ENCODE peak calls at places on chromosomes 6 and 20, in four cellular contexts. D is stomach, U is HepG2, O is Peyer's patch. N is an unnamed sample.

GRCh38 chr6:71035871-71036270 is 79.0 kb upstream of the B3GAT2 start:
- DNase-seq in D (no peak), U (no peak), O (no peak), N (no peak)

GRCh38 chr6:158068893-158069799 is 87.5 kb downstream of the SYNJ2 start:
- DNase-seq in D (peak; percentile 80), U (no peak), O (peak; percentile 84), N (no peak)

GRCh38 chr6:111423055-111423633 is 59.9 kb downstream of the REV3L start:
- DNase-seq in D (no peak), U (no peak), O (no peak), N (no peak)

GRCh38 chr20:46520976-46521579 is 7.7 kb upstream of the ZNF334 start:
- DNase-seq in D (peak; percentile 67), U (peak; percentile 80), O (peak; percentile 65), N (no peak)

GRCh38 chr6:81531869-81532561 is 220.5 kb downstream of the TENT5A start:
- DNase-seq in D (no peak), U (no peak), O (no peak), N (no peak)

GRCh38 chr6:92507552-92507951 is 911.8 kb downstream of the EPHA7 start:
- DNase-seq in D (no peak), U (no peak), O (no peak), N (no peak)

GRCh38 chr6:17831135-17831534 is 124.4 kb upstream of the NUP153 start:
- DNase-seq in D (no peak), U (no peak), O (no peak), N (no peak)

GRCh38 chr6:40295251-40295949 is 291.8 kb downstream of the LRFN2 start:
- DNase-seq in D (no peak), U (no peak), O (no peak), N (no peak)

GRCh38 chr6:111211411-111212030 is 124.2 kb downstream of the SLC16A10 start:
- DNase-seq in D (peak; percentile 30), U (no peak), O (no peak), N (no peak)

GRCh38 chr20:49851234-49851755 is 38.7 kb downstream of the SLC9A8 start:
- DNase-seq in D (no peak), U (no peak), O (no peak), N (no peak)

GRCh38 chr6:166277021-166277420 is 31.2 kb downstream of the PRR18 start:
- DNase-seq in D (no peak), U (no peak), O (no peak), N (no peak)

GRCh38 chr6:30761791-30762429 is 17.6 kb upstream of the IER3 start:
- DNase-seq in D (no peak), U (no peak), O (no peak), N (no peak)

GRCh38 chr6:30763155-30763617 is 18.8 kb upstream of the IER3 start:
- DNase-seq in D (no peak), U (no peak), O (no peak), N (no peak)

GRCh38 chr6:30766461-30767157 is 22.3 kb upstream of the IER3 start:
- DNase-seq in D (no peak), U (no peak), O (no peak), N (no peak)

GRCh38 chr6:30760537-30760936 is 16.2 kb upstream of the IER3 start:
- DNase-seq in D (no peak), U (no peak), O (no peak), N (no peak)

GRCh38 chr6:30763618-30764489 is 19.5 kb upstream of the IER3 start:
- DNase-seq in D (no peak), U (peak; percentile 99), O (no peak), N (no peak)
- TF ChIP-seq CTCF in D (no peak), U (peak; percentile 55), O (no peak), N (no peak)

GRCh38 chr6:63516186-63516944 is 55.9 kb upstream of the LOC128125822 start:
- DNase-seq in D (no peak), U (peak; percentile 100), O (no peak), N (no peak)
- TF ChIP-seq POLR2A in D (no peak), U (no peak), O (no peak), N (no peak)

GRCh38 chr6:150249261-150249660 is 106.4 kb downstream of the PPP1R14C start:
- DNase-seq in D (no peak), U (no peak), O (no peak), N (no peak)
- H3K4me3 ChIP-seq in D (no peak overlapping the region), U (no peak overlapping the region), O (no peak overlapping the region), N (no peak overlapping the region)

DNA sequence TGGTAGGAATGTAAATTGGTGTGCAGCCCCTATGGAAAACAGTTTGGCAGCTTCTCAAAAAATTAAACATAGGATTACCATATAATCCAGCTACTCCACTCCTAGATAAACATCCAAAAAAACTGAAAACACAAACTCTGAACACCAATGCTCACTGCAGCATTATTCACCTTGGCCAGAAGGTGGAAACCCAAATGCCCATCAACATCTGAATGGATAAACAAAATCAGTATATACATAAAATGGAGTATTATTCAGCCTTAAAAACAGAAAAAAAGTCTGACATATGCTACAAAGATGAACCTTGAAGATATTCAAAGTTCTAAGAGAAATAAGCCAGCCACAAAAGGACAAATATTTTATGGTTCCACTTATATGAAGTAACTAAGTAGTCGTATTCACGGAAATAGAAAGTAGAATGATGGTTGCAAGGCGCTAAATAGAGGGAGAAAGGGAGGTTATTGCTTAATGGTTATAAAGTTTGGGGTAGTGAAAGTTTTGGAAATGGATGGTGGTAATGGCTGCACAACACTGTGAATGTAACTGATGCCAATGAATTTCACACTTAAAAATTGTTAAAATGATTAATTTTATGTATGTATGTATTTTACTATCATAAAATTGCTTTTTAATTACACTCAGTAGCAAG is 4.0 kb downstream of the PHF10 start:
- DNase-seq in D (no peak), U (no peak), O (no peak), N (no peak)
- TF ChIP-seq CTCF in D (no peak), U (peak; percentile 13), O (no peak), N (no peak)

DNA sequence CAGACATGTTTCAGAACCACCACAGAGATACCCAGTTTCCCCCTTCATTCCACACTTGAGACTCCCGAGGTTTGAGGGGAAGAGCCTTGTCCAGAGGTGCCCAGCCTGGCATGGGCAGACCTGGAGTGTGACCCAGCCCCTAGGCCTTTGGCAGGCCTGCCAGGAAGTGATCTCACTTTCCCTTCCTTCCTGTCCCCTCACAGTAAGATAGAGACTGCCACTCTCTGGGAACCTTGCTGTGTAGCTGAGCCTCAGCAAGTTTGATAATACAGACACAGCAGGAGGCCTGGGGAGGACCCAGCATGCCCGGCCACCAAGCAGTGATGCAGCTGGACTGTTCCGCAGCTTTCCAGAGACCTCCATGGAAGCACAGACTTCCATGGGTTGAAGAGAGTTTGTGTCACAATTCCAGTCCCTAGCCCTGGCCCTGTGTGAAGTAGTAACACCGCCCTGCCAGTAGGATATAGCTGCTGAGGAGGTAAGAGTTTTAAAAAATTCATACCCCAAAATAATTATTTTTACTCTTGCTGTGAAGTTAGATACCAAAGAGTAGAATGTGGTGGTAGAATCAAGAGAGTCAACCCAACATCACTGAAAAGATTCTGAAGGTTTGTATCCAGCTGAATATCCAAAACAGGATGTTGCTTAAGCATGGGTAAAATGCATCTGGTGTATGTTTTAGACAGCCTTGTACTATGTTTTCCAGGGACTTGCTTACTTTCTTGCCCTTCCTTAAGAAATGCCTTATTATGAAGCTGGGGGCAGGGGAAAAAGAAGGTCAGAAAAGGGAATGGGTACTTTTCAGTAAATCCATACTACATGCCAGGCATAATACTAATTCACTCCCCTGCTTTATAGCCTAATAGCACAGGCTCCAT is 16.3 kb downstream of the PKIG start:
- DNase-seq in D (no peak), U (no peak), O (peak; percentile 50), N (no peak)
- TF ChIP-seq POLR2A in D (no peak), U (no peak), O (no peak), N (no peak)

GRCh38 chr6:83431545-83432165 is 804 bp upstream of the ME1 start:
- DNase-seq in D (peak; percentile 48), U (no peak), O (peak; percentile 87), N (no peak)

GRCh38 chr6:83429269-83429668 is 1.6 kb downstream of the ME1 start:
- DNase-seq in D (no peak), U (no peak), O (no peak), N (no peak)

GRCh38 chr6:83432626-83433025 is 1.8 kb upstream of the ME1 start:
- DNase-seq in D (no peak), U (no peak), O (no peak), N (no peak)

GRCh38 chr6:83430606-83431544 is at the start of gene ME1:
- DNase-seq in D (peak; percentile 71), U (no peak), O (peak; percentile 86), N (peak; percentile 41)

GRCh38 chr6:83429857-83430605 is 820 bp downstream of the ME1 start:
- DNase-seq in D (peak; percentile 32), U (no peak), O (peak; percentile 57), N (peak; percentile 6)
- H3K4me3 ChIP-seq in D (peak overlapping the region; percentile 69), U (no peak overlapping the region), O (peak overlapping the region; percentile 64), N (peak overlapping the region; percentile 59)

GRCh38 chr6:161557333-161558107 is 283.7 kb upstream of the AGPAT4 start:
- DNase-seq in D (no peak), U (no peak), O (no peak), N (no peak)
- TF ChIP-seq CTCF in D (no peak), U (no peak), O (no peak), N (no peak)

GRCh38 chr6:34791842-34792604 is at the start of gene BLTP3A:
- DNase-seq in D (peak; percentile 65), U (peak; percentile 59), O (peak; percentile 85), N (peak; percentile 35)
- TF ChIP-seq POLR2A in D (no peak), U (peak; percentile 89), O (peak; percentile 65), N (peak; percentile 36)

DNA sequence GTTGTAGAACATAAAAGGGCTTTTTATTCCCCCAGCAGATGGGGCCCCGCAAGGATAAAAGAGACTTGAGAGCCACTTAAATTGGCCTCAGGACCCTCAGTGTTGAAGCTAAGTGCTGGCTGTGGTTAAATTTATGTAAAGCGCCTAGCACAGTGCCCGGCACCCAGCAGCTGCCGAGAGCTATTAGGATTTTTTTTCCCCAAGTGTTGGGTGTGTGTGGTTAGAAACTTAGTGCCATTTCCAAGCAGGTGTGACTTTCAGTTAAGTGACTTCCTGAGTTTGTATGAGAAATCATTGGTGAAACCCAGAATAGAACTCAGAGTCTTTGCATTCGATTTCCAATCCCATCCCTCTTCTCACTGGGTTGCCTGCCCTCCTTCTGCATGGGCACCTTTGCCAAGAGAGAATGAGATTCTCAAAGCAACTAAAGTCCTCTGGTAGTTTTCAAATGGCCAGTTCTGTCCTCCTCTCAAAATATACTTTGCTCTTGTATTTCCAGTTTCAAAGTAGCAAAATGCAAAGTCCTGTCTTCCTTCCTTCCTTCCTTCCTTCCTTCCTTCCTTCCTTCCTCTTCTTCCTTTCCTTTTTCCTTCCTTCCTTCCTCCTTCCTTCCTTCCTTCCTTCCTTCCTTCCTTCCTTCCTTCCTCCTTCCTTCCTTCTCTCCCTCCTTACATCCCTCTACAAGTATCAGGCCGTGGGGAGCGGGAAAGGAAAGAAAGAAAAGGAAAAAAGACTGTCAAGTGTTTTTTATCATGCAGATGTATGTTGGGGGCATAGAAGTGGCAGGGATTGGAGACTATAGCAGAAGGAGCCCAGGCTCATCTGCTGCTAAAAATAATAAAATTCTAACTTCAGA is 265.0 kb downstream of the CD83 start:
- DNase-seq in D (no peak), U (no peak), O (no peak), N (no peak)
- H3K4me3 ChIP-seq in D (no peak overlapping the region), U (no peak overlapping the region), O (no peak overlapping the region), N (no peak overlapping the region)